ENCODE peak calls at places on chromosome 17, in five cellular contexts. D is kidney tubule cell; G is iris pigment epithelial cell; Y is progenitor cell of endocrine pancreas; N is activated naive CD8-positive, alpha-beta T cell treated with anti-CD3 and anti-CD28 coated beads, Interleukin-2, amount 10 ng/mL, durations not matched to agents 7 days and 5 days. H is an unnamed sample.

GRCh38 chr17:77802811-77803220 is 155.7 kb upstream of the TNRC6C start:
- DNase-seq in D (peak; percentile 15), G (peak; percentile 17), Y (no peak), N (no peak), H (peak; percentile 36)

GRCh38 chr17:82333279-82334171 is at the start of gene SECTM1:
- DNase-seq in D (no peak), G (no peak), Y (no peak), N (no peak), H (peak; percentile 15)

GRCh38 chr17:9199474-9200196 is 178.3 kb downstream of the NTN1 start:
- DNase-seq in D (no peak), G (no peak), Y (no peak), N (no peak), H (no peak)

GRCh38 chr17:83104577-83105505 is 25.4 kb downstream of the METRNL start:
- DNase-seq in D (no peak), G (no peak), Y (no peak), N (no peak), H (no peak)

GRCh38 chr17:68909066-68909465 is 46.1 kb downstream of the ABCA8 start:
- DNase-seq in D (peak; percentile 84), G (peak; percentile 97), Y (no peak), N (no peak), H (peak; percentile 95)

GRCh38 chr17:55432358-55433028 is 10.9 kb upstream of the MMD start:
- DNase-seq in D (peak; percentile 30), G (peak; percentile 61), Y (no peak), N (no peak), H (no peak)

GRCh38 chr17:10224592-10225195 is 26.3 kb upstream of the GAS7 start:
- DNase-seq in D (no peak), G (no peak), Y (no peak), N (no peak), H (no peak)

GRCh38 chr17:79633937-79634813 is 23.3 kb upstream of the RBFOX3 start:
- DNase-seq in D (no peak), G (no peak), Y (peak; percentile 3), N (peak; percentile 20), H (no peak)

GRCh38 chr17:34254651-34255380 is at the start of gene CCL2:
- DNase-seq in D (peak; percentile 93), G (peak; percentile 74), Y (no peak), N (no peak), H (peak; percentile 71)

GRCh38 chr17:70938311-70938710 is 769.0 kb downstream of the KCNJ2 start:
- DNase-seq in D (no peak), G (no peak), Y (no peak), N (no peak), H (no peak)

GRCh38 chr17:60327870-60328362 is 64.0 kb downstream of the USP32 start:
- DNase-seq in D (no peak), G (no peak), Y (no peak), N (no peak), H (no peak)

GRCh38 chr17:29140051-29140582 is 40.1 kb downstream of the MYO18A start:
- DNase-seq in D (peak; percentile 66), G (peak; percentile 61), Y (no peak), N (peak; percentile 84), H (peak; percentile 68)

GRCh38 chr17:45305532-45306087 is 11.2 kb downstream of the MAP3K14 start:
- DNase-seq in D (peak; percentile 29), G (peak; percentile 88), Y (no peak), N (no peak), H (peak; percentile 84)

H was measured in choroid plexus epithelial cell.